ENCODE peak calls at places on chromosome 7, in ten cellular contexts. P is PC-3, A is gastrocnemius medialis, K is upper lobe of right lung, W is right cardiac atrium, S is tibial artery, E is spleen, T is testis, Y is body of pancreas, B is left ventricle myocardium inferior. U is an unnamed sample. For H3K4me1, the result is how much of the 10 kb centered on the place peaks cover.

GRCh38 chr7:27095897-27096755 is at the start of gene HOXA1:
- DNase-seq in P (peak), A (peak), K (peak), W (peak), S (peak), E (peak), T (peak), Y (peak), B (peak), U (peak)

GRCh38 chr7:39952378-39952777 is 2.3 kb downstream of the CDK13 start:
- DNase-seq in P (peak), A (no peak), K (no peak), W (no peak), S (no peak), E (no peak), T (no peak), Y (no peak), B (no peak), U (no peak)

GRCh38 chr7:12158334-12159060 is 52.6 kb upstream of the TMEM106B start:
- DNase-seq in P (peak), A (no peak), K (no peak), W (no peak), S (no peak), E (no peak), T (no peak), Y (no peak), B (no peak), U (no peak)

GRCh38 chr7:7647495-7648036 is 7.0 kb downstream of the UMAD1 start:
- DNase-seq in P (no peak), A (no peak), K (no peak), W (no peak), S (no peak), E (no peak), T (no peak), Y (no peak), B (no peak), U (no peak)

GRCh38 chr7:67343566-67343965 is 346.9 kb downstream of the TYW1 start:
- DNase-seq in P (no peak), A (peak), K (peak), W (no peak), S (no peak), E (no peak), T (no peak), Y (no peak), B (peak), U (peak)

GRCh38 chr7:44965441-44965903 is 13.3 kb downstream of the MYO1G start:
- DNase-seq in P (no peak), A (peak), K (peak), W (no peak), S (no peak), E (peak), T (no peak), Y (no peak), B (no peak), U (no peak)

GRCh38 chr7:6607651-6608051 is 7.8 kb upstream of the ZNF853 start:
- DNase-seq in P (no peak), A (no peak), K (peak), W (no peak), S (no peak), E (no peak), T (no peak), Y (no peak), B (no peak), U (no peak)

GRCh38 chr7:27170494-27170811 is 3.7 kb downstream of the HOXA10 start:
- DNase-seq in P (no peak), A (no peak), K (no peak), W (no peak), S (no peak), E (no peak), T (no peak), Y (no peak), B (no peak), U (no peak)

GRCh38 chr7:100887186-100887954 is 2.1 kb downstream of the UFSP1 start:
- DNase-seq in P (no peak), A (no peak), K (no peak), W (no peak), S (no peak), E (peak), T (no peak), Y (no peak), B (no peak), U (no peak)

GRCh38 chr7:121529003-121529402 is 132.9 kb upstream of the FAM3C start:
- DNase-seq in P (peak), A (no peak), K (no peak), W (no peak), S (no peak), E (no peak), T (no peak), Y (no peak), B (no peak), U (no peak)

GRCh38 chr7:134737561-134738353 is 41.7 kb upstream of the CALD1 start:
- DNase-seq in P (no peak), A (no peak), K (no peak), W (no peak), S (no peak), E (no peak), T (no peak), Y (no peak), B (no peak), U (no peak)

GRCh38 chr7:152859781-152860191 is 100.2 kb downstream of the ACTR3B start:
- DNase-seq in P (peak), A (no peak), K (no peak), W (no peak), S (no peak), E (no peak), T (no peak), Y (no peak), B (no peak), U (no peak)

GRCh38 chr7:28179081-28180030 is 1.2 kb downstream of the JAZF1 start:
- DNase-seq in P (peak), A (peak), K (peak), W (peak), S (peak), E (peak), T (peak), Y (peak), B (peak), U (peak)

GRCh38 chr7:96989859-96990317 is 15.5 kb upstream of the DLX6 start:
- DNase-seq in P (no peak), A (no peak), K (no peak), W (no peak), S (no peak), E (no peak), T (no peak), Y (no peak), B (no peak), U (no peak)

GRCh38 chr7:44891791-44892190 is 6.5 kb upstream of the PURB start:
- DNase-seq in P (no peak), A (no peak), K (no peak), W (no peak), S (no peak), E (no peak), T (no peak), Y (no peak), B (no peak), U (no peak)

GRCh38 chr7:113629244-113629643 is 289.6 kb downstream of the PPP1R3A start:
- DNase-seq in P (peak), A (no peak), K (no peak), W (no peak), S (no peak), E (no peak), T (no peak), Y (no peak), B (no peak), U (no peak)

GRCh38 chr7:152986369-152986768 is 226.8 kb downstream of the ACTR3B start:
- DNase-seq in P (no peak), A (no peak), K (no peak), W (no peak), S (no peak), E (no peak), T (no peak), Y (no peak), B (no peak), U (no peak)

GRCh38 chr7:139658919-139659675 is 118.7 kb downstream of the HIPK2 start:
- DNase-seq in P (no peak), A (no peak), K (no peak), W (no peak), S (no peak), E (no peak), T (no peak), Y (no peak), B (no peak), U (no peak)

GRCh38 chr7:159192761-159193453 is 48.2 kb upstream of the VIPR2 start:
- DNase-seq in P (no peak), A (no peak), K (no peak), W (no peak), S (no peak), E (no peak), T (no peak), Y (no peak), B (no peak), U (no peak)

GRCh38 chr7:20224005-20224404 is 6.8 kb upstream of the MACC1 start:
- DNase-seq in P (no peak), A (no peak), K (no peak), W (no peak), S (no peak), E (no peak), T (no peak), Y (no peak), B (no peak), U (no peak)

GRCh38 chr7:23161502-23161901 is 20.3 kb upstream of the NUP42 start:
- DNase-seq in P (no peak), A (no peak), K (no peak), W (no peak), S (no peak), E (no peak), T (no peak), Y (no peak), B (no peak), U (no peak)

GRCh38 chr7:23157679-23158078 is 24.2 kb upstream of the NUP42 start:
- DNase-seq in P (no peak), A (no peak), K (no peak), W (no peak), S (no peak), E (no peak), T (no peak), Y (no peak), B (no peak), U (no peak)

DNA sequence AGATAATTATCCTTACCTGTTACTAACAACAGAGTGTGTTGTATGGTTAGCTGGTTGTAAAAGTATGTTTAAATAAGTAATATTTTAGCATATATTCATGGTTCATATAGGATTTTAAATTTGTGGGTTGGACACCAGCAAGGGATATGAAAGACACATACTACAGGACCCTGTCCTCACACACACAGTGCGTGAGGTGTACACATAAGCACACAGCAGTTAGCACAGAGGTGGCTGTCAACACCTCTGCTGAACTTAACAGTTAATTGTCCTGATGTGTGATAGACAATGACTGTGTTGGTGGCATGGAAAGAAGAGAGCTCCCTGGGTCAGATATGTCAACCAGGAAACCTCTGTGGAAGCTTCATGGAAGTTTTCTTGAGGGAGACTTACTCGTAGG is 23.3 kb upstream of the NUP42 start:
- DNase-seq in P (no peak), A (no peak), K (no peak), W (no peak), S (no peak), E (no peak), T (no peak), Y (no peak), B (no peak), U (no peak)
- H3K4me1 ChIP-seq in P (under half), A (under half), K (under half), W (under half), S (under half), E (under half), T (under half), Y (under half), B (under half), U (under half)

GRCh38 chr7:50308301-50309129 is 4.0 kb downstream of the IKZF1 start:
- DNase-seq in P (no peak), A (no peak), K (no peak), W (no peak), S (no peak), E (no peak), T (no peak), Y (no peak), B (no peak), U (no peak)
- H3K4me3 ChIP-seq in P (no peak), A (no peak), K (peak), W (no peak), S (no peak), E (peak), T (no peak), Y (no peak), B (no peak), U (no peak)

DNA sequence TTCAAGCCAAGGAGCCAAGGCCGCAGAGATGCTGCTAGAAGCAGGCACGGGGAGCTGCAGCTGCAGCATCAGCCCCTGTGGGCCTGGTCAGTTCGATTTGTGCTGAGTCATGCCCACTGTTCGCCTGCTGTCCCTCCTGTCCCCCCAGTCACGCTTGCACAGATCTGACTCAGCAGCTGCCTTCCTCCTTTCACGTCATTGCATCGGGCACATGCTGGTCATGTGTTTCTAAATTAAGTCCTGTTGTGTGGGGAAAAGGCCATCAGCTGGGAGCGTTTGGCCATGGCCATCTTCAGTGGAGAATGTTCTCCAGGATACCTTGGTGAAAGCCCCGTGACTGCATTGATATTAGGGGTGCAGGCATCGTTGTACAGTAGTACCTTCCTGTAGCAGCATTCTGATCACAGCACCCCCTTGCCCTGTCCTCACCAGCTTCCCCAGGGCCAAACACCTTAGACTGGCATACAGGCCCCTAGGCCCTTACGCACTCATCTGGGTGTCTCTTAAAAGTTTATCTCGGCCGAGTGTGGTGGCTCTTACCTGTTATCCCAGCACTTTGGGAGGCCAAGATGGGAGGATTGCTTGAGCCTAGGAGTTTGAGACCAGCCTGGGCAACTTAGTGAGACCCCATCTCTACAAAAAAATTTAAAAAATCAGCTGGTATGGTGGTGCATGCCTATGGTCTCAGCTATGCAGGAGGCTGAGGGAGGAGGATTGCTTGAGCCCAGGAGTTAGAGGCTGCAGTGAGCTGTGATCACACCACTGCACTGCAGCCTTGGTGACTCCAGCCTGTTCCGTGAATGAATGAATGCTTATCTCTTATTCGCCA is 23.2 kb downstream of the POR start:
- DNase-seq in P (peak), A (peak), K (peak), W (peak), S (peak), E (no peak), T (peak), Y (peak), B (peak), U (peak)
- H3K4me1 ChIP-seq in P (under half), A (under half), K (under half), W (under half), S (under half), E (under half), T (under half), Y (under half), B (under half), U (under half)

DNA sequence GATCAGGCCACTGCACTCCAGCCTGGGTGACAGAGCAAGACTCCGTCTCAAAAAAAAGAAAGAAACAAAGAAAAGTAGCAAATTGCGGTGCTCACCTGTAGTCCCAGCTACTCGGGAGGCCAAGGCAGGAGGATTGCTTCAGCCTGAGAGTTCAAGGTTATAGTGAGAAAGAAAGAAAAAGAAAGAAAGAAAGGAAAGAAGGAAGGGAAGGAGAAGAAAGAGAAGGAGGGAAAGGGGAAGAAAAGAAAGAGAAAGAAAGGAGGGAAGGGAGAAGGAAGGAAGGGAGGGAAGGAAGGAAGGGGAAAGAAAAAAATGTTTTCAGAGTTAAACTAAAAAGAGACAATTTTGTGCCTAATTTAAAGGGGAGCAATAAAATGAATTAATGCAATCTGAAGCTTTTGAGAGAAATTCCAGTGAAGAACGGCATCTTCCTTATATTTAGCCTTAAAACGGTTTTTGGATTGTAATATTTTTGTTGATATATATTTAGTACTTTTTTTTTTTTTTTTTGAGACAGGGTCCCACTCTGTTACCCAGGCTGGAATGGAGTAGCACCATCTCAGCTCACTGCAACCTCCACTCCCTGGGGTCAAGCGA is 47.4 kb upstream of the RSBN1L start:
- DNase-seq in P (no peak), A (no peak), K (no peak), W (no peak), S (no peak), E (no peak), T (no peak), Y (no peak), B (no peak), U (no peak)
- H3K4me3 ChIP-seq in P (no peak), A (no peak), K (no peak), W (no peak), S (no peak), E (no peak), T (no peak), Y (no peak), B (no peak), U (no peak)

GRCh38 chr7:132380065-132380464 is 196.2 kb downstream of the PLXNA4 start:
- DNase-seq in P (no peak), A (peak), K (no peak), W (peak), S (peak), E (peak), T (peak), Y (peak), B (peak), U (no peak)

GRCh38 chr7:132379292-132379691 is 197.0 kb downstream of the PLXNA4 start:
- DNase-seq in P (no peak), A (no peak), K (no peak), W (no peak), S (no peak), E (no peak), T (no peak), Y (no peak), B (no peak), U (no peak)

GRCh38 chr7:132376361-132377013 is 199.8 kb downstream of the PLXNA4 start:
- DNase-seq in P (no peak), A (no peak), K (no peak), W (no peak), S (no peak), E (peak), T (no peak), Y (no peak), B (no peak), U (no peak)

GRCh38 chr7:132377703-132378584 is 198.3 kb downstream of the PLXNA4 start:
- DNase-seq in P (no peak), A (no peak), K (no peak), W (no peak), S (no peak), E (no peak), T (no peak), Y (no peak), B (no peak), U (no peak)

GRCh38 chr7:132377043-132377442 is 199.2 kb downstream of the PLXNA4 start:
- DNase-seq in P (no peak), A (no peak), K (no peak), W (no peak), S (no peak), E (no peak), T (no peak), Y (no peak), B (no peak), U (no peak)
- H3K4me1 ChIP-seq in P (under half), A (under half), K (under half), W (under half), S (under half), E (under half), T (under half), Y (under half), B (half or more), U (under half)

GRCh38 chr7:140671966-140672365 is 779 bp upstream of the ADCK2 start:
- DNase-seq in P (no peak), A (no peak), K (peak), W (no peak), S (no peak), E (peak), T (no peak), Y (no peak), B (no peak), U (no peak)
- H3K4me3 ChIP-seq in P (peak), A (no peak), K (no peak), W (no peak), S (peak), E (peak), T (no peak), Y (no peak), B (peak), U (no peak)

GRCh38 chr7:107173191-107173590 is 4.4 kb downstream of the HBP1 start:
- DNase-seq in P (no peak), A (no peak), K (no peak), W (no peak), S (no peak), E (no peak), T (no peak), Y (no peak), B (no peak), U (no peak)
- H3K4me1 ChIP-seq in P (under half), A (half or more), K (half or more), W (under half), S (half or more), E (under half), T (under half), Y (half or more), B (half or more), U (half or more)

GRCh38 chr7:14734839-14735321 is 167.7 kb downstream of the DGKB start:
- DNase-seq in P (peak), A (no peak), K (no peak), W (no peak), S (no peak), E (no peak), T (peak), Y (peak), B (no peak), U (peak)
- H3K4me3 ChIP-seq in P (no peak), A (no peak), K (no peak), W (no peak), S (no peak), E (no peak), T (no peak), Y (no peak), B (no peak), U (no peak)

GRCh38 chr7:1329966-1330915 is 97.6 kb downstream of the UNCX start:
- DNase-seq in P (no peak), A (no peak), K (no peak), W (no peak), S (no peak), E (peak), T (no peak), Y (no peak), B (no peak), U (peak)
- H3K4me1 ChIP-seq in P (under half), A (under half), K (under half), W (under half), S (under half), E (under half), T (under half), Y (under half), B (under half), U (under half)

DNA sequence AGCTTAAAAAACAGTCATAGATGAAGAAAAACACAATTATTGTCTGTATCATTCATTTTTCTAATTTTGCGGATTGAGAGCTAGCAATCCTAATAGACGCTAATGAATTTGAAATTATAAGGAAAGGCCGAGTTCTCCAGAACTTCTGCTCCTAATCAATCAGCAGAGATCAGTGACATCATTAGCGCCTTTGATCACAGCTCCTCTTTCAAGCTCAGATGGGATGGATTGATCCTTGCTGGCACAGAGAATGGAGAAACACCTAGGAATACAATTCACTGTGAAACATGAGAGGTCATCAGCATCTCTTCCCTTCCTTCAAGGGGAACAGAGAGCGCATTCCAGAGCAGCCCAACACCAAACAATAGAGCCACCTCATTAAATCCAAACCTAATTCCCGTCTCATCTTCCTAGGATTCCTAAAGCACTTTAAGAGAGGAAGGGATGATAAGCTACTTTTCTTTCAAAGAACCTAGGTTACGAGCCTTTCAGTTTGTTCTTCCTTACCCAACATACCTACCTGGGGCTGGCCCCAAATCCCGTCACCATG is 24.4 kb downstream of the GLI3 start:
- DNase-seq in P (no peak), A (no peak), K (no peak), W (no peak), S (no peak), E (no peak), T (no peak), Y (no peak), B (no peak), U (no peak)
- H3K4me3 ChIP-seq in P (no peak), A (no peak), K (no peak), W (no peak), S (no peak), E (no peak), T (no peak), Y (no peak), B (no peak), U (no peak)

U was measured in psoas muscle.